ENCODE peak calls at places on chromosome 5, in nine cellular contexts. N is activated CD8-positive, alpha-beta memory T cell treated with anti-CD3 and anti-CD28 coated beads for 4 hours; M is AG04450; Z is CD4-positive, alpha-beta memory T cell; I is epithelial cell of esophagus; Y is head of caudate nucleus; R is Peyer's patch; C is mammary epithelial cell; X is H4. J is an unnamed sample.

GRCh38 chr5:10153394-10153793 is 96.3 kb downstream of the ATPSCKMT start:
- DNase-seq in N (no peak), M (no peak), Z (no peak), I (no peak), Y (no peak), R (no peak), C (no peak), X (no peak), J (no peak)

GRCh38 chr5:125180222-125180621 is 433.8 kb upstream of the ZNF608 start:
- DNase-seq in N (no peak), M (no peak), Z (no peak), I (peak), Y (no peak), R (no peak), C (no peak), X (no peak), J (no peak)

GRCh38 chr5:147404706-147405105 is 105.2 kb downstream of the DPYSL3 start:
- DNase-seq in N (no peak), M (no peak), Z (no peak), I (no peak), Y (no peak), R (no peak), C (no peak), X (no peak), J (no peak)

GRCh38 chr5:157106668-157107461 is 2.0 kb downstream of the HAVCR2 start:
- DNase-seq in N (no peak), M (no peak), Z (no peak), I (no peak), Y (no peak), R (no peak), C (no peak), X (no peak), J (no peak)

GRCh38 chr5:944992-945685 is 52.5 kb downstream of the TRIP13 start:
- DNase-seq in N (no peak), M (no peak), Z (no peak), I (no peak), Y (no peak), R (no peak), C (no peak), X (peak), J (no peak)

GRCh38 chr5:130168211-130168610 is 263.9 kb downstream of the CHSY3 start:
- DNase-seq in N (no peak), M (no peak), Z (no peak), I (peak), Y (no peak), R (no peak), C (no peak), X (peak), J (peak)

GRCh38 chr5:36826694-36827093 is 49.9 kb upstream of the NIPBL start:
- DNase-seq in N (no peak), M (no peak), Z (no peak), I (no peak), Y (no peak), R (no peak), C (no peak), X (no peak), J (no peak)

GRCh38 chr5:145220491-145220890 is 614.7 kb downstream of the PRELID2 start:
- DNase-seq in N (no peak), M (no peak), Z (no peak), I (peak), Y (no peak), R (no peak), C (peak), X (no peak), J (no peak)

GRCh38 chr5:10352404-10353240 is 873 bp upstream of the MARCHF6 start:
- DNase-seq in N (no peak), M (no peak), Z (no peak), I (peak), Y (no peak), R (no peak), C (peak), X (peak), J (no peak)

GRCh38 chr5:62732677-62733121 is 154.1 kb downstream of the LRRC70 start:
- DNase-seq in N (no peak), M (no peak), Z (no peak), I (no peak), Y (no peak), R (no peak), C (peak), X (no peak), J (no peak)

GRCh38 chr5:59445741-59446140 is 447.8 kb downstream of the PDE4D start:
- DNase-seq in N (no peak), M (no peak), Z (no peak), I (peak), Y (no peak), R (no peak), C (peak), X (no peak), J (no peak)

GRCh38 chr5:161167001-161167765 is 315.2 kb upstream of the ATP10B start:
- DNase-seq in N (no peak), M (no peak), Z (no peak), I (peak), Y (no peak), R (no peak), C (no peak), X (peak), J (no peak)

GRCh38 chr5:64792474-64792873 is 23.7 kb downstream of the CWC27 start:
- DNase-seq in N (no peak), M (no peak), Z (no peak), I (no peak), Y (no peak), R (no peak), C (no peak), X (no peak), J (no peak)

GRCh38 chr5:111587728-111588127 is 75.4 kb upstream of the STARD4 start:
- DNase-seq in N (no peak), M (no peak), Z (no peak), I (no peak), Y (no peak), R (no peak), C (no peak), X (no peak), J (no peak)

GRCh38 chr5:64900618-64901017 is 131.9 kb downstream of the CWC27 start:
- DNase-seq in N (no peak), M (no peak), Z (no peak), I (peak), Y (no peak), R (no peak), C (peak), X (no peak), J (no peak)

GRCh38 chr5:97923496-97923895 is 740.4 kb upstream of the RIOK2 start:
- DNase-seq in N (no peak), M (no peak), Z (no peak), I (no peak), Y (no peak), R (no peak), C (no peak), X (no peak), J (no peak)

GRCh38 chr5:172284275-172284971 is 859 bp upstream of the UBTD2 start:
- DNase-seq in N (no peak), M (no peak), Z (no peak), I (no peak), Y (no peak), R (no peak), C (no peak), X (no peak), J (peak)

GRCh38 chr5:89313804-89314588 is 431.0 kb upstream of the MEF2C start:
- DNase-seq in N (peak), M (peak), Z (no peak), I (peak), Y (no peak), R (no peak), C (peak), X (peak), J (peak)

GRCh38 chr5:119382167-119382566 is 26.3 kb downstream of the TNFAIP8 start:
- DNase-seq in N (no peak), M (peak), Z (no peak), I (peak), Y (no peak), R (no peak), C (no peak), X (peak), J (no peak)

GRCh38 chr5:122312670-122312988 is 592 bp downstream of the SNCAIP start:
- DNase-seq in N (no peak), M (no peak), Z (no peak), I (peak), Y (peak), R (peak), C (peak), X (no peak), J (no peak)

GRCh38 chr5:104172976-104173375 is 610.4 kb upstream of the NUDT12 start:
- DNase-seq in N (no peak), M (no peak), Z (no peak), I (no peak), Y (no peak), R (no peak), C (no peak), X (no peak), J (no peak)

GRCh38 chr5:42995152-42995751 is 44.9 kb downstream of the ANXA2R start:
- DNase-seq in N (no peak), M (no peak), Z (no peak), I (no peak), Y (no peak), R (no peak), C (no peak), X (no peak), J (no peak)

GRCh38 chr5:142405814-142406395 is 81.1 kb upstream of the SPRY4 start:
- DNase-seq in N (no peak), M (no peak), Z (no peak), I (peak), Y (no peak), R (no peak), C (peak), X (no peak), J (peak)

GRCh38 chr5:892390-893136 is at the start of the genes BRD9 and TRIP13:
- DNase-seq in N (peak), M (no peak), Z (peak), I (peak), Y (peak), R (peak), C (peak), X (peak), J (peak)

GRCh38 chr5:66661149-66661548 is 65.0 kb downstream of the MAST4 start:
- DNase-seq in N (no peak), M (no peak), Z (no peak), I (no peak), Y (no peak), R (no peak), C (no peak), X (peak), J (no peak)

GRCh38 chr5:145347026-145347616 is 488.0 kb downstream of the PRELID2 start:
- DNase-seq in N (no peak), M (peak), Z (no peak), I (peak), Y (no peak), R (no peak), C (peak), X (peak), J (peak)

GRCh38 chr5:66518753-66519152 is 77.4 kb upstream of the MAST4 start:
- DNase-seq in N (no peak), M (no peak), Z (no peak), I (peak), Y (no peak), R (no peak), C (peak), X (no peak), J (no peak)

GRCh38 chr5:162067651-162068411 is at the start of gene GABRG2:
- DNase-seq in N (no peak), M (no peak), Z (no peak), I (no peak), Y (peak), R (no peak), C (no peak), X (no peak), J (no peak)